ENCODE peak calls at places on chromosomes 3 and 15, in eight cellular contexts. J is hepatocyte, G is IMR-90, H is transverse colon, W is heart right ventricle, C is PC-3, D is spleen, I is endothelial cell of umbilical vein. S is an unnamed sample.

GRCh38 chr15:22895465-22896190 is 57.2 kb downstream of the NIPA2 start:
- DNase-seq in W (no peak), G (peak; percentile 34), C (peak; percentile 98), I (no peak), H (peak; percentile 71), J (peak; percentile 62), D (peak; percentile 56), S (no peak)

GRCh38 chr15:78264304-78265136 is at the start of gene DNAJA4:
- DNase-seq in G (no peak), D (peak; percentile 87), H (peak; percentile 63), W (peak; percentile 64), C (no peak), J (peak; percentile 29), I (peak; percentile 42), S (peak; percentile 53)

GRCh38 chr3:154090116-154090420 is 31.1 kb upstream of the ARHGEF26 start:
- DNase-seq in G (no peak), W (no peak), D (no peak), I (peak; percentile 67), H (no peak), J (peak; percentile 16), C (peak; percentile 8), S (no peak)

GRCh38 chr3:194871143-194871863 is 185.6 kb downstream of the FAM43A start:
- DNase-seq in D (peak; percentile 87), I (peak; percentile 71), H (peak; percentile 88), C (peak; percentile 89), J (peak; percentile 93), W (no peak), G (peak; percentile 91), S (peak; percentile 75)

GRCh38 chr15:22912256-22912655 is 67.9 kb downstream of the CYFIP1 start:
- DNase-seq in C (no peak), G (no peak), J (no peak), W (no peak), H (no peak), I (no peak), D (peak; percentile 36), S (no peak)

GRCh38 chr15:59501531-59502113 is 63.6 kb downstream of the FAM81A start:
- DNase-seq in J (peak; percentile 65), H (peak; percentile 57), G (peak; percentile 55), I (peak; percentile 72), W (no peak), C (peak; percentile 91), D (no peak), S (no peak)

GRCh38 chr15:70604671-70605070 is 158.7 kb downstream of the UACA start:
- DNase-seq in C (peak; percentile 53), D (no peak), W (no peak), I (peak; percentile 56), J (peak; percentile 44), G (peak; percentile 37), H (no peak), S (no peak)

GRCh38 chr15:38226867-38227266 is 25.8 kb upstream of the SPRED1 start:
- DNase-seq in H (peak; percentile 71), G (peak; percentile 94), C (peak; percentile 96), W (peak; percentile 54), J (peak; percentile 62), I (peak; percentile 78), D (no peak), S (no peak)

GRCh38 chr3:16668776-16669545 is 63.7 kb upstream of the DAZL start:
- DNase-seq in H (no peak), D (no peak), G (no peak), C (no peak), W (no peak), J (no peak), I (no peak), S (no peak)

GRCh38 chr15:78244101-78244500 is 9.7 kb upstream of the ACSBG1 start:
- DNase-seq in I (no peak), J (peak; percentile 22), C (no peak), D (no peak), G (no peak), H (peak; percentile 35), W (no peak), S (no peak)

GRCh38 chr3:112688819-112689218 is 47.9 kb upstream of the CCDC80 start:
- DNase-seq in I (no peak), H (no peak), D (no peak), W (no peak), J (peak; percentile 14), C (peak; percentile 82), G (no peak), S (no peak)

GRCh38 chr3:195159117-195159818 is 111.7 kb downstream of the XXYLT1 start:
- DNase-seq in J (no peak), D (no peak), C (no peak), G (no peak), W (no peak), H (no peak), I (no peak), S (no peak)

GRCh38 chr3:60742606-60743145 is 508.6 kb downstream of the FHIT start:
- DNase-seq in W (no peak), J (peak; percentile 42), G (peak; percentile 47), D (no peak), H (no peak), I (no peak), C (peak; percentile 80), S (no peak)

GRCh38 chr15:40106203-40107161 is 2.2 kb downstream of the BMF start:
- DNase-seq in I (no peak), H (peak; percentile 85), G (peak; percentile 49), W (no peak), C (peak; percentile 81), D (peak; percentile 86), J (peak; percentile 91), S (peak; percentile 83)

GRCh38 chr15:24954783-24955548 is at the start of the genes SNRPN and SNURF:
- DNase-seq in H (peak; percentile 76), I (peak; percentile 68), W (peak; percentile 76), G (peak; percentile 78), C (peak; percentile 57), D (peak; percentile 91), J (peak; percentile 85), S (peak; percentile 62)
- TF ChIP-seq CTCF in H (no peak), I (no peak), W (no peak), G (no peak), C (no peak), D (no peak), J (no peak), S (no peak)

GRCh38 chr3:78268087-78268486 is 1228.2 kb downstream of the ROBO2 start:
- DNase-seq in H (no peak), C (no peak), I (no peak), G (no peak), J (no peak), W (no peak), D (no peak), S (no peak)
- H3K4me1 ChIP-seq in H (no peaks in the 10 kb centered on the region), C (no peaks in the 10 kb centered on the region), I (no peaks in the 10 kb centered on the region), G (no peaks in the 10 kb centered on the region), J (no peaks in the 10 kb centered on the region), W (no peaks in the 10 kb centered on the region), D (no peaks in the 10 kb centered on the region), S (no peaks in the 10 kb centered on the region)

GRCh38 chr3:42749753-42750231 is 23.3 kb downstream of the CCDC13 start:
- DNase-seq in G (no peak), W (no peak), I (no peak), D (peak; percentile 63), H (no peak), J (no peak), C (peak; percentile 23), S (peak; percentile 69)
- TF ChIP-seq CTCF in G (peak; percentile 45), W (peak; percentile 28), I (peak; percentile 6), D (peak; percentile 36), H (peak; percentile 18), J (peak; percentile 49), C (peak; percentile 61), S (peak; percentile 62)

GRCh38 chr15:32683906-32684584 is 33.8 kb upstream of the GREM1 start:
- DNase-seq in I (peak; percentile 9), W (peak; percentile 13), D (no peak), G (peak; percentile 95), C (peak; percentile 88), J (no peak), H (no peak), S (peak; percentile 50)
- H3K4me1 ChIP-seq in I (peaks cover 2% of the 10 kb centered on the region), W (no peaks in the 10 kb centered on the region), D (no peaks in the 10 kb centered on the region), G (peaks cover 22% of the 10 kb centered on the region), C (peaks cover 48% of the 10 kb centered on the region), J (no peaks in the 10 kb centered on the region), H (no peaks in the 10 kb centered on the region), S (peaks cover 11% of the 10 kb centered on the region)